ENCODE peak calls at places on chromosomes 4 and X, in five cellular contexts. X is iPS-NIHi11; C is M059J; U is fibroblast of gingiva; M is activated CD4-positive, alpha-beta T cell treated with anti-CD3 and anti-CD28 coated beads, Interleukin-2, amount 50 U/mL, for 1 hour. Q is an unnamed sample.

GRCh38 chr4:89489338-89489771 is 181.8 kb upstream of the GPRIN3 start:
- DNase-seq in U (no peak), C (no peak), X (peak; percentile 20), M (no peak), Q (no peak)

GRCh38 chr4:107736924-107737448 is 17.0 kb upstream of the PAPSS1 start:
- DNase-seq in M (peak; percentile 24), X (peak; percentile 79), C (peak; percentile 28), U (peak; percentile 41), Q (peak; percentile 56)

GRCh38 chr4:140061883-140062282 is 92.1 kb downstream of the MAML3 start:
- DNase-seq in X (no peak), M (no peak), C (no peak), U (no peak), Q (no peak)

GRCh38 chrX:131762802-131763234 is 218.9 kb downstream of the OR13H1 start:
- DNase-seq in M (no peak), X (peak; percentile 4), C (peak; percentile 42), U (no peak), Q (peak; percentile 67)

GRCh38 chr4:128716325-128716724 is 93.2 kb upstream of the JADE1 start:
- DNase-seq in X (no peak), C (no peak), U (peak; percentile 56), M (no peak), Q (no peak)

GRCh38 chrX:4560192-4560591 is 846.7 kb upstream of the PRKX start:
- DNase-seq in C (no peak), X (no peak), U (no peak), M (no peak), Q (no peak)

GRCh38 chrX:45888518-45888917 is 656.7 kb downstream of the ZNF674 start:
- DNase-seq in X (no peak), C (peak; percentile 27), M (no peak), U (no peak), Q (no peak)

GRCh38 chr4:167290684-167291083 is 56.4 kb upstream of the SPOCK3 start:
- DNase-seq in X (peak; percentile 8), M (no peak), C (peak; percentile 12), U (no peak), Q (no peak)

GRCh38 chr4:188154668-188155423 is 15.6 kb downstream of the TRIML1 start:
- DNase-seq in X (no peak), C (peak; percentile 40), U (no peak), M (no peak), Q (no peak)

GRCh38 chr4:55613621-55614020 is 21.6 kb upstream of the PDCL2 start:
- DNase-seq in U (no peak), C (no peak), M (no peak), X (no peak), Q (no peak)

GRCh38 chrX:152896450-152896849 is 1.4 kb upstream of the ZNF185 start:
- DNase-seq in X (no peak), M (no peak), C (peak; percentile 72), U (no peak), Q (no peak)

GRCh38 chr4:72377491-72378194 is 191.4 kb downstream of the ADAMTS3 start:
- DNase-seq in M (no peak), X (no peak), U (peak; percentile 30), C (no peak), Q (no peak)

GRCh38 chrX:10062352-10062751 is 94.4 kb upstream of the CLCN4 start:
- DNase-seq in C (no peak), X (no peak), M (no peak), U (no peak), Q (no peak)

GRCh38 chr4:143084566-143084965 is 100.2 kb upstream of the USP38 start:
- DNase-seq in X (peak; percentile 8), M (no peak), C (peak; percentile 3), U (no peak), Q (no peak)

GRCh38 chrX:46575991-46576392 is 2.4 kb downstream of the CHST7 start:
- DNase-seq in X (no peak), U (peak; percentile 72), C (no peak), M (no peak), Q (no peak)

GRCh38 chrX:71058116-71058515 is 10.0 kb downstream of the SNX12 start:
- DNase-seq in C (no peak), X (no peak), U (no peak), M (no peak), Q (no peak)

GRCh38 chrX:23616361-23616760 is 50.9 kb upstream of the PRDX4 start:
- DNase-seq in X (peak; percentile 36), M (no peak), C (peak; percentile 15), U (peak; percentile 2), Q (no peak)

GRCh38 chr4:110622841-110623709 is at the start of gene PITX2:
- DNase-seq in C (no peak), U (peak; percentile 54), M (peak; percentile 11), X (peak; percentile 94), Q (peak; percentile 67)

GRCh38 chrX:2488621-2489285 is 12.0 kb downstream of the DHRSX start:
- DNase-seq in C (no peak), X (no peak), U (no peak), M (no peak), Q (no peak)

GRCh38 chr4:121070274-121070673 is 2.1 kb downstream of the NDNF start:
- DNase-seq in U (no peak), X (peak; percentile 27), M (no peak), C (no peak), Q (no peak)

GRCh38 chrX:152958047-152958446 is 35.9 kb downstream of the PNMA5 start:
- DNase-seq in C (peak; percentile 65), X (no peak), U (no peak), M (no peak), Q (no peak)

GRCh38 chr4:144355809-144356757 is 215.6 kb upstream of the GYPA start:
- DNase-seq in X (peak; percentile 50), C (peak; percentile 90), U (peak; percentile 61), M (no peak), Q (no peak)

GRCh38 chr4:54913751-54914526 is 211.5 kb downstream of the KDR start:
- DNase-seq in C (peak; percentile 72), M (no peak), X (no peak), U (no peak), Q (no peak)

GRCh38 chrX:78119521-78120227 is 15.6 kb downstream of the PGK1 start:
- DNase-seq in U (no peak), C (no peak), X (peak; percentile 4), M (no peak), Q (no peak)

GRCh38 chr4:4421356-4421755 is 34.5 kb downstream of the NSG1 start:
- DNase-seq in C (no peak), X (no peak), U (no peak), M (no peak), Q (no peak)

GRCh38 chr4:57073559-57073958 is 36.6 kb downstream of the IGFBP7 start:
- DNase-seq in U (no peak), M (no peak), C (no peak), X (no peak), Q (no peak)

GRCh38 chr4:174689618-174690017 is 139.4 kb downstream of the GLRA3 start:
- DNase-seq in X (no peak), U (no peak), M (no peak), C (no peak), Q (no peak)

GRCh38 chr4:114132830-114133229 is 153.4 kb upstream of the ARSJ start:
- DNase-seq in U (no peak), C (peak; percentile 5), X (no peak), M (no peak), Q (no peak)

GRCh38 chrX:78333521-78333920 is 6.1 kb upstream of the CYSLTR1 start:
- DNase-seq in U (peak; percentile 65), X (no peak), C (peak; percentile 21), M (no peak), Q (no peak)

GRCh38 chrX:68831405-68832100 is 2.7 kb downstream of the EFNB1 start:
- DNase-seq in U (no peak), C (no peak), M (no peak), X (no peak), Q (peak; percentile 25)